ENCODE peak calls at places on chromosomes 1 and 21, in six cellular contexts. P is right lobe of liver; O is NCI-H2081; M is sciatic nerve; Y is mesendoderm; R is activated CD4-positive, alpha-beta T cell treated with anti-CD3 and anti-CD28 coated beads, Interleukin-2, amount 50 U/mL, for 1 hour. C is an unnamed sample.

GRCh38 chr1:228748431-228748830 is 13.2 kb downstream of the RHOU start:
- DNase-seq in P (no peak), M (no peak), R (no peak), Y (no peak), O (no peak), C (no peak)

GRCh38 chr1:23558140-23558871 is 995 bp downstream of the ID3 start:
- DNase-seq in M (peak; percentile 77), Y (no peak), P (peak; percentile 73), O (peak; percentile 68), R (peak; percentile 24), C (peak; percentile 82)

GRCh38 chr21:41437754-41438153 is 11.7 kb downstream of the MX1 start:
- DNase-seq in P (no peak), R (no peak), O (no peak), M (no peak), Y (no peak), C (no peak)

GRCh38 chr1:180080439-180080838 is 74.2 kb upstream of the QSOX1 start:
- DNase-seq in Y (no peak), M (no peak), R (no peak), O (no peak), P (no peak), C (no peak)

GRCh38 chr1:203789966-203790365 is 5.5 kb upstream of the ZBED6 start:
- DNase-seq in O (no peak), P (no peak), R (no peak), M (no peak), Y (no peak), C (no peak)

GRCh38 chr1:204376919-204377799 is 17.4 kb upstream of the PLEKHA6 start:
- DNase-seq in M (no peak), R (no peak), O (no peak), P (peak; percentile 80), Y (no peak), C (no peak)

GRCh38 chr1:24547195-24547594 is 8.7 kb upstream of the NCMAP start:
- DNase-seq in R (no peak), Y (no peak), O (no peak), M (no peak), P (no peak), C (peak; percentile 28)

GRCh38 chr21:37220981-37221664 is 46.0 kb downstream of the VPS26C start:
- DNase-seq in O (peak; percentile 55), Y (peak; percentile 87), M (peak; percentile 98), R (peak; percentile 91), P (peak; percentile 97), C (peak; percentile 99)